ENCODE peak calls at places on chromosomes 16 and 17, in five cellular contexts. One of them, this sample, is unnamed.
A peak's percentile ranks its signal among the peaks of the same experiment; 100 is the strongest.

GRCh38 chr16:79155904-79156303 is 444.6 kb downstream of the MAF start:
- DNase-seq in lower leg skin: no peak
- DNase-seq in transverse colon: no peak
- DNase-seq in IMR-90: no peak
- DNase-seq in uterus: no peak
- DNase-seq in this sample: no peak

GRCh38 chr17:6384481-6384880 is 50.4 kb downstream of the AIPL1 start:
- DNase-seq in lower leg skin: no peak
- DNase-seq in transverse colon: no peak
- DNase-seq in uterus: no peak
- DNase-seq in IMR-90: no peak
- DNase-seq in this sample: no peak

GRCh38 chr17:83103200-83103937 is 24.0 kb downstream of the METRNL start:
- DNase-seq in transverse colon: peak; percentile 81
- DNase-seq in lower leg skin: peak; percentile 49
- DNase-seq in uterus: no peak
- DNase-seq in IMR-90: peak; percentile 66
- DNase-seq in this sample: peak; percentile 87

GRCh38 chr17:29583324-29584248 is 5.9 kb downstream of the GIT1 start:
- DNase-seq in transverse colon: no peak
- DNase-seq in IMR-90: no peak
- DNase-seq in uterus: peak; percentile 17
- DNase-seq in lower leg skin: peak; percentile 16
- DNase-seq in this sample: no peak

GRCh38 chr16:71412270-71413160 is 29.3 kb downstream of the TLE7 start:
- DNase-seq in lower leg skin: peak; percentile 67
- DNase-seq in uterus: peak; percentile 53
- DNase-seq in IMR-90: peak; percentile 59
- DNase-seq in transverse colon: peak; percentile 71
- DNase-seq in this sample: peak; percentile 36

GRCh38 chr16:47150067-47150466 is 6.3 kb upstream of the NETO2 start:
- DNase-seq in uterus: no peak
- DNase-seq in lower leg skin: no peak
- DNase-seq in IMR-90: no peak
- DNase-seq in transverse colon: no peak
- DNase-seq in this sample: no peak

GRCh38 chr16:81583893-81584705 is 139.5 kb downstream of the CMIP start:
- DNase-seq in IMR-90: peak; percentile 82
- DNase-seq in uterus: no peak
- DNase-seq in lower leg skin: peak; percentile 66
- DNase-seq in transverse colon: peak; percentile 68
- DNase-seq in this sample: peak; percentile 83

GRCh38 chr16:18984425-18985005 is 781 bp downstream of the TMC7 start:
- DNase-seq in uterus: no peak
- DNase-seq in IMR-90: no peak
- DNase-seq in transverse colon: no peak
- DNase-seq in lower leg skin: no peak
- DNase-seq in this sample: no peak

GRCh38 chr16:30720086-30720485 is 21.1 kb downstream of the SRCAP start:
- DNase-seq in transverse colon: no peak
- DNase-seq in uterus: no peak
- DNase-seq in lower leg skin: no peak
- DNase-seq in IMR-90: no peak
- DNase-seq in this sample: no peak

GRCh38 chr17:82091264-82092066 is 6.6 kb downstream of the FASN start:
- DNase-seq in transverse colon: no peak
- DNase-seq in uterus: no peak
- DNase-seq in IMR-90: no peak
- DNase-seq in lower leg skin: no peak
- DNase-seq in this sample: no peak

GRCh38 chr17:492015-492399 is 139.4 kb upstream of the RPH3AL start:
- DNase-seq in IMR-90: no peak
- DNase-seq in lower leg skin: no peak
- DNase-seq in uterus: no peak
- DNase-seq in transverse colon: no peak
- DNase-seq in this sample: no peak

GRCh38 chr17:493666-494065 is 141.1 kb upstream of the RPH3AL start:
- DNase-seq in uterus: no peak
- DNase-seq in transverse colon: no peak
- DNase-seq in IMR-90: no peak
- DNase-seq in lower leg skin: no peak
- DNase-seq in this sample: no peak

GRCh38 chr17:491086-492014 is 138.7 kb upstream of the RPH3AL start:
- DNase-seq in lower leg skin: no peak
- DNase-seq in IMR-90: peak; percentile 69
- DNase-seq in uterus: peak; percentile 72
- DNase-seq in transverse colon: peak; percentile 38
- DNase-seq in this sample: peak; percentile 68

GRCh38 chr17:488993-489757 is 136.6 kb upstream of the RPH3AL start:
- DNase-seq in IMR-90: peak; percentile 20
- DNase-seq in lower leg skin: no peak
- DNase-seq in uterus: peak; percentile 39
- DNase-seq in transverse colon: no peak
- DNase-seq in this sample: no peak

DNA sequence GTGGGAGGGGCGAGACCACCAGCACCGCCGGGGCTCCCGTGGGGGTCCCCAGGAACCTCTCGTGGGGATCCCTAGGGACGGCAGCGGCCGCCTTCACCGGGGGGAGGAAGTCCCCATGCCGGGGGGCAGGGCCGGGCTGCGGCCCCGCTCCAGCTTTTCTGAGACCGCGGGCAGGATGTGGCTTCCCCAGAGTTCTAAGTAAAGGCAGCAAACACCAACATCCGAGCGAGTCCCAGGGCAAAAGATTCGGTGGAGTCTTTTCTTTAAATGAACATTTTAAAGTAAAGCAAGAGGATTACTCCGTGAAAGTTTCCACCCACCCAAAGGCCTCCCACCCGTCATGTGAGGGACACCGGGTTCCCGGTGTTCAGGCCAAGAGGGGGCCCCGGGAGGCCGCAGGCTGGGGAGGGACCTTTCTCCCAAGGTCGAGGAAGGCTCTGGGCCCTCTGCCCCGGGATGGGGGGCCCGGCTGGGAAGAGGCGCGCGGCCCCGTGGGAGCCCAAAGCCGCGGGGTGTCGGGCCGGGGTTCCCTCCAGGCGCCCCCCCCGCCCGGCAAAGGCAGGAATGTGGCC is 137.2 kb upstream of the RPH3AL start:
- DNase-seq in IMR-90: peak; percentile 44
- DNase-seq in transverse colon: peak; percentile 69
- DNase-seq in uterus: peak; percentile 41
- DNase-seq in lower leg skin: no peak
- DNase-seq in this sample: peak; percentile 88
- H3K4me3 ChIP-seq in IMR-90: peak overlapping the region; percentile 65
- H3K4me3 ChIP-seq in transverse colon: peak overlapping the region; percentile 84
- H3K4me3 ChIP-seq in uterus: peak overlapping the region; percentile 20
- H3K4me3 ChIP-seq in lower leg skin: peak overlapping the region; percentile 23
- H3K4me3 ChIP-seq in this sample: peak overlapping the region; percentile 37

DNA sequence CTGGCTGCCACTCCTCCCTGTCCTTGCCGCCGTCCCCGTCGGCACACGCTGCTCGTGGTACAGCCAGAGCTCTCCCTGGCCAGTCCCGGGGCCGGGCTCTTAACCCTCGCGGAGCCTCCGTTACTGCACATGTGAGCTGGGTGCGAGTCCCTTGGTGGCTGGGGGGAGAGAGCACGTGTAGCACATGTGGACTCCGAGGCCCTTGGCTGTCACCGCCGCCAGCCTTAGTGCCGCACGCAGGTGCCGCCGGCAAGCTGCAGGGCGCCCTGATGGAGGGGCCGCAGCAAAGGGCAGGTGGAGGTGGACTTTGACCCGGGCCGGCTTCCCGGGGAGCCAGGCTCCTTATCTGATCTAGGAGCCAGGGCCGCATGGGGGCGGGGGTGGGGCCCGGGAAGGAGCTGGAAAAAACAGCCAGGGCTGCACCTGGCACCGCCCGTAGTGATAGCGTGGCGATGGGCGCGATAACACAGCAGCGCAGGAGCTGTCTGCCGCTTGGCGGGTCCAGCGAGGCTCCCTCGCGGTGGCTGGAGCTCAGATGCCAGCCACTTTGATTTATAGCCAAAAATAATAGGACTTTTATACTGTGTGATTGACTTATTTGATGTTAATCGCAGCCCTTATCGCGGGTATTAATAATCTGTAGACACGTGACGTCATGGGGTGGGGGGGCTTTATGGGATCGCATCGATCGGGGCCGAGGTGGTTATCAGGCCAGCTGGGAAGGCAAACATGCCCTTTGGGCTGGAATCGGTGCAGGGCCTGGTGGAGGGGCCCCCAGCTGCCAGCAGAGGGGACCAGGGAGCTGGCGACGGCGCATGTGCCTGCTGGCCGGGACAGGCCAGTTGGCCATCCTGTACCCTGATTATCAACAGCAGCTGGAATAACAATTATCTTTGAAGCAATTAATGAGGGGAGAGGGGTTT is 35.1 kb downstream of the ZFPM1 start:
- DNase-seq in lower leg skin: no peak
- DNase-seq in IMR-90: no peak
- DNase-seq in uterus: no peak
- DNase-seq in transverse colon: peak; percentile 92
- DNase-seq in this sample: peak; percentile 99
- TF ChIP-seq POLR2A in lower leg skin: no peak
- TF ChIP-seq POLR2A in IMR-90: no peak
- TF ChIP-seq POLR2A in uterus: no peak
- TF ChIP-seq POLR2A in transverse colon: no peak
- TF ChIP-seq POLR2A in this sample: no peak

GRCh38 chr16:68086336-68086821 is 1.2 kb downstream of the NFATC3 start:
- DNase-seq in IMR-90: peak; percentile 59
- DNase-seq in transverse colon: no peak
- DNase-seq in lower leg skin: no peak
- DNase-seq in uterus: no peak
- DNase-seq in this sample: no peak

GRCh38 chr16:68083861-68084503 is 1.2 kb upstream of the NFATC3 start:
- DNase-seq in transverse colon: no peak
- DNase-seq in lower leg skin: no peak
- DNase-seq in IMR-90: peak; percentile 37
- DNase-seq in uterus: no peak
- DNase-seq in this sample: no peak

GRCh38 chr16:68086860-68087268 is 1.7 kb downstream of the NFATC3 start:
- DNase-seq in IMR-90: no peak
- DNase-seq in lower leg skin: no peak
- DNase-seq in uterus: no peak
- DNase-seq in transverse colon: no peak
- DNase-seq in this sample: no peak

GRCh38 chr16:68084504-68085258 is 489 bp upstream of the NFATC3 start:
- DNase-seq in transverse colon: peak; percentile 92
- DNase-seq in lower leg skin: peak; percentile 84
- DNase-seq in uterus: peak; percentile 88
- DNase-seq in IMR-90: peak; percentile 61
- DNase-seq in this sample: peak; percentile 97

DNA sequence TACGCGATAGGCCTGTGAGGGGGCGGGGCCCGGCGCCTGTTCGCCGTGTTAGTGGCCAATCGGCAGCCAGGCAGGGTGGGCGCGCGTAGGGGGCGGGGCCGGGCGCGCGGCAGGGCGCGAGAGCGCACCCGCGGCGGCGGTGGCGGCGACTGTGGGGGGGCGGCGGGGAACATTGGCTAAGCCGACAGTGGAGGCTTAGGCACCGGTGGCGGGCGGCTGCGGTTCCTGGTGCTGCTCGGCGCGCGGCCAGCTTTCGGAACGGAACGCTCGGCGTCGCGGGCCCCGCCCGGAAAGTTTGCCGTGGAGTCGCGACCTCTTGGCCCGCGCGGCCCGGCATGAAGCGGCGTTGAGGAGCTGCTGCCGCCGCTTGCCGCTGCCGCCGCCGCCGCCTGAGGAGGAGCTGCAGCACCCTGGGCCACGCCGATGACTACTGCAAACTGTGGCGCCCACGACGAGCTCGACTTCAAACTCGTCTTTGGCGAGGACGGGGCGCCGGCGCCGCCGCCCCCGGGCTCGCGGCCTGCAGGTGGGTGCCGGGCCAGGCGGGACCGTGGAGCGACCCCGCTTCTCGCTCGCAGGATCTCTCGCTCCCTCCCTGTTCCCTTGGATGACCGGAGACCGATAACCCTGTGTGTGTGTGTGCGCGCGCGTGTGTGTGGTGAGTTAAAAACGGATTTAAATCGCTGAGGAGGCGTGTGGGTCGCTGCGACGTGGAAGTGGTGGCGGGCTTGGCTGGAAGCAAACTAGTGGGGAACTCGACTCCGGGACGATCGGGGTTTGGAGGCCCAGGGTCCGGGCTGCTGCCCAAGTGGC is at the start of gene NFATC3:
- DNase-seq in transverse colon: peak; percentile 99
- DNase-seq in lower leg skin: peak; percentile 98
- DNase-seq in IMR-90: peak; percentile 94
- DNase-seq in uterus: peak; percentile 98
- DNase-seq in this sample: peak; percentile 100
- H3K4me3 ChIP-seq in transverse colon: peak within 1 kb of the TSS; percentile 96
- H3K4me3 ChIP-seq in lower leg skin: peak within 1 kb of the TSS; percentile 78
- H3K4me3 ChIP-seq in IMR-90: peak within 1 kb of the TSS; percentile 99
- H3K4me3 ChIP-seq in uterus: peak within 1 kb of the TSS; percentile 68
- H3K4me3 ChIP-seq in this sample: peak within 1 kb of the TSS; percentile 94

GRCh38 chr17:49361902-49362722 is at the start of gene ZNF652:
- DNase-seq in uterus: peak; percentile 91
- DNase-seq in lower leg skin: peak; percentile 86
- DNase-seq in transverse colon: peak; percentile 97
- DNase-seq in IMR-90: peak; percentile 75
- DNase-seq in this sample: peak; percentile 95
- TF ChIP-seq POLR2A in uterus: no peak
- TF ChIP-seq POLR2A in lower leg skin: no peak
- TF ChIP-seq POLR2A in transverse colon: no peak
- TF ChIP-seq POLR2A in IMR-90: no peak
- TF ChIP-seq POLR2A in this sample: no peak